ENCODE peak calls at places on chromosomes 16 and 17, in seven cellular contexts. One of them, this sample, is unnamed.

GRCh38 chr17:50949128-50950001 is 83.2 kb upstream of the TOB1 start:
- DNase-seq in endodermal cell: peak; percentile 66
- DNase-seq in esophagus squamous epithelium: no peak
- DNase-seq in left ventricle myocardium inferior: no peak
- DNase-seq in SK-N-DZ: no peak
- DNase-seq in ascending aorta: peak; percentile 62
- DNase-seq in stimulated activated CD8-positive, alpha-beta memory T cell treated with anti-CD3 and anti-CD28 coated beads, Interleukin-7, amount 100 ng/mL, for 1 hour: no peak
- DNase-seq in this sample: no peak

GRCh38 chr17:62950067-62950466 is 16.0 kb upstream of the TANC2 start:
- DNase-seq in stimulated activated CD8-positive, alpha-beta memory T cell treated with anti-CD3 and anti-CD28 coated beads, Interleukin-7, amount 100 ng/mL, for 1 hour: no peak
- DNase-seq in left ventricle myocardium inferior: peak; percentile 32
- DNase-seq in endodermal cell: no peak
- DNase-seq in esophagus squamous epithelium: no peak
- DNase-seq in SK-N-DZ: no peak
- DNase-seq in ascending aorta: peak; percentile 77
- DNase-seq in this sample: peak; percentile 6

GRCh38 chr16:49932449-49932848 is 76.5 kb upstream of the ZNF423 start:
- DNase-seq in stimulated activated CD8-positive, alpha-beta memory T cell treated with anti-CD3 and anti-CD28 coated beads, Interleukin-7, amount 100 ng/mL, for 1 hour: no peak
- DNase-seq in SK-N-DZ: no peak
- DNase-seq in endodermal cell: no peak
- DNase-seq in esophagus squamous epithelium: no peak
- DNase-seq in ascending aorta: no peak
- DNase-seq in left ventricle myocardium inferior: no peak
- DNase-seq in this sample: no peak

GRCh38 chr17:43471801-43472200 is 12.0 kb upstream of the DHX8 start:
- DNase-seq in left ventricle myocardium inferior: no peak
- DNase-seq in esophagus squamous epithelium: no peak
- DNase-seq in stimulated activated CD8-positive, alpha-beta memory T cell treated with anti-CD3 and anti-CD28 coated beads, Interleukin-7, amount 100 ng/mL, for 1 hour: no peak
- DNase-seq in endodermal cell: no peak
- DNase-seq in SK-N-DZ: no peak
- DNase-seq in ascending aorta: no peak
- DNase-seq in this sample: no peak

GRCh38 chr17:49748791-49749190 is 15.1 kb downstream of the FAM117A start:
- DNase-seq in SK-N-DZ: no peak
- DNase-seq in esophagus squamous epithelium: no peak
- DNase-seq in stimulated activated CD8-positive, alpha-beta memory T cell treated with anti-CD3 and anti-CD28 coated beads, Interleukin-7, amount 100 ng/mL, for 1 hour: peak; percentile 18
- DNase-seq in endodermal cell: no peak
- DNase-seq in ascending aorta: no peak
- DNase-seq in left ventricle myocardium inferior: no peak
- DNase-seq in this sample: no peak

GRCh38 chr16:77971306-77972131 is 50.8 kb upstream of the CLEC3A start:
- DNase-seq in ascending aorta: peak; percentile 91
- DNase-seq in endodermal cell: peak; percentile 97
- DNase-seq in left ventricle myocardium inferior: peak; percentile 79
- DNase-seq in esophagus squamous epithelium: no peak
- DNase-seq in stimulated activated CD8-positive, alpha-beta memory T cell treated with anti-CD3 and anti-CD28 coated beads, Interleukin-7, amount 100 ng/mL, for 1 hour: peak; percentile 28
- DNase-seq in SK-N-DZ: peak; percentile 72
- DNase-seq in this sample: peak; percentile 86

GRCh38 chr16:27792486-27793275 is 242.7 kb downstream of the KATNIP start:
- DNase-seq in esophagus squamous epithelium: no peak
- DNase-seq in endodermal cell: no peak
- DNase-seq in left ventricle myocardium inferior: no peak
- DNase-seq in SK-N-DZ: no peak
- DNase-seq in ascending aorta: peak; percentile 74
- DNase-seq in stimulated activated CD8-positive, alpha-beta memory T cell treated with anti-CD3 and anti-CD28 coated beads, Interleukin-7, amount 100 ng/mL, for 1 hour: no peak
- DNase-seq in this sample: no peak

GRCh38 chr17:9973689-9974459 is 68.8 kb upstream of the RCVRN start:
- DNase-seq in esophagus squamous epithelium: no peak
- DNase-seq in SK-N-DZ: no peak
- DNase-seq in stimulated activated CD8-positive, alpha-beta memory T cell treated with anti-CD3 and anti-CD28 coated beads, Interleukin-7, amount 100 ng/mL, for 1 hour: no peak
- DNase-seq in ascending aorta: no peak
- DNase-seq in left ventricle myocardium inferior: no peak
- DNase-seq in endodermal cell: peak; percentile 51
- DNase-seq in this sample: no peak

GRCh38 chr16:10123141-10123540 is 59.1 kb downstream of the GRIN2A start:
- DNase-seq in esophagus squamous epithelium: no peak
- DNase-seq in left ventricle myocardium inferior: no peak
- DNase-seq in endodermal cell: no peak
- DNase-seq in ascending aorta: peak; percentile 61
- DNase-seq in stimulated activated CD8-positive, alpha-beta memory T cell treated with anti-CD3 and anti-CD28 coated beads, Interleukin-7, amount 100 ng/mL, for 1 hour: no peak
- DNase-seq in SK-N-DZ: no peak
- DNase-seq in this sample: no peak

GRCh38 chr16:50202926-50203624 is 50.0 kb downstream of the TENT4B start:
- DNase-seq in esophagus squamous epithelium: no peak
- DNase-seq in SK-N-DZ: no peak
- DNase-seq in endodermal cell: no peak
- DNase-seq in stimulated activated CD8-positive, alpha-beta memory T cell treated with anti-CD3 and anti-CD28 coated beads, Interleukin-7, amount 100 ng/mL, for 1 hour: no peak
- DNase-seq in ascending aorta: no peak
- DNase-seq in left ventricle myocardium inferior: no peak
- DNase-seq in this sample: peak; percentile 81

GRCh38 chr17:78535285-78536197 is 41.7 kb downstream of the DNAH17 start:
- DNase-seq in ascending aorta: no peak
- DNase-seq in left ventricle myocardium inferior: no peak
- DNase-seq in endodermal cell: peak; percentile 34
- DNase-seq in esophagus squamous epithelium: no peak
- DNase-seq in stimulated activated CD8-positive, alpha-beta memory T cell treated with anti-CD3 and anti-CD28 coated beads, Interleukin-7, amount 100 ng/mL, for 1 hour: no peak
- DNase-seq in SK-N-DZ: no peak
- DNase-seq in this sample: no peak

GRCh38 chr16:75559564-75560372 is 3.7 kb upstream of the TMEM231 start:
- DNase-seq in left ventricle myocardium inferior: no peak
- DNase-seq in esophagus squamous epithelium: no peak
- DNase-seq in ascending aorta: no peak
- DNase-seq in SK-N-DZ: peak; percentile 27
- DNase-seq in endodermal cell: peak; percentile 59
- DNase-seq in stimulated activated CD8-positive, alpha-beta memory T cell treated with anti-CD3 and anti-CD28 coated beads, Interleukin-7, amount 100 ng/mL, for 1 hour: no peak
- DNase-seq in this sample: peak; percentile 41

GRCh38 chr16:5977329-5977728 is 879.7 kb upstream of the EEF2KMT start:
- DNase-seq in esophagus squamous epithelium: no peak
- DNase-seq in SK-N-DZ: no peak
- DNase-seq in ascending aorta: no peak
- DNase-seq in endodermal cell: no peak
- DNase-seq in stimulated activated CD8-positive, alpha-beta memory T cell treated with anti-CD3 and anti-CD28 coated beads, Interleukin-7, amount 100 ng/mL, for 1 hour: no peak
- DNase-seq in left ventricle myocardium inferior: no peak
- DNase-seq in this sample: no peak